ENCODE peak calls at places on chromosomes 4 and X, in nine cellular contexts. G is GM12891, I is GM23338, A is breast epithelium, B is vagina, K is GM12892, O is prostate gland, X is upper lobe of left lung, D is H1. R is an unnamed sample.

GRCh38 chr4:158809611-158810486 is 41.0 kb downstream of the FNIP2 start:
- DNase-seq in D (no peak), A (no peak), G (no peak), K (no peak), I (no peak), X (peak), B (no peak), O (peak), R (no peak)

GRCh38 chr4:162229670-162230069 is 65.9 kb upstream of the FSTL5 start:
- DNase-seq in O (no peak), X (no peak), D (no peak), A (no peak), G (no peak), B (no peak), K (no peak), I (no peak), R (no peak)

GRCh38 chr4:128848461-128848860 is 39.0 kb downstream of the JADE1 start:
- DNase-seq in O (no peak), B (no peak), K (no peak), D (no peak), I (no peak), G (no peak), A (no peak), X (no peak), R (no peak)

GRCh38 chrX:107324493-107325310 is 118.3 kb downstream of the DNAAF6 start:
- DNase-seq in A (no peak), G (peak), X (peak), K (no peak), B (no peak), D (peak), O (no peak), I (peak), R (no peak)

GRCh38 chrX:106957856-106958255 is 37.7 kb downstream of the CLDN2 start:
- DNase-seq in K (no peak), D (no peak), O (no peak), A (no peak), I (no peak), B (no peak), G (no peak), X (no peak), R (no peak)

GRCh38 chrX:47497274-47497673 is 14.3 kb upstream of the ZNF41 start:
- DNase-seq in I (no peak), G (no peak), O (no peak), D (no peak), A (no peak), K (no peak), X (no peak), B (no peak), R (no peak)

GRCh38 chrX:96474357-96475125 is 210.1 kb upstream of the DIAPH2 start:
- DNase-seq in I (no peak), G (no peak), O (no peak), X (no peak), B (no peak), A (no peak), K (no peak), D (no peak), R (no peak)

GRCh38 chrX:153800746-153801145 is 6.3 kb downstream of the SSR4 start:
- DNase-seq in D (no peak), K (no peak), X (no peak), B (no peak), G (no peak), I (no peak), O (no peak), A (no peak), R (no peak)

GRCh38 chr4:16505726-16506125 is 279.5 kb upstream of the TAPT1 start:
- DNase-seq in D (peak), G (no peak), X (no peak), I (peak), A (no peak), O (no peak), B (no peak), K (no peak), R (no peak)

GRCh38 chr4:95660719-95661118 is 111.9 kb upstream of the UNC5C start:
- DNase-seq in K (no peak), A (no peak), D (no peak), O (no peak), I (no peak), X (no peak), B (no peak), G (no peak), R (no peak)

DNA sequence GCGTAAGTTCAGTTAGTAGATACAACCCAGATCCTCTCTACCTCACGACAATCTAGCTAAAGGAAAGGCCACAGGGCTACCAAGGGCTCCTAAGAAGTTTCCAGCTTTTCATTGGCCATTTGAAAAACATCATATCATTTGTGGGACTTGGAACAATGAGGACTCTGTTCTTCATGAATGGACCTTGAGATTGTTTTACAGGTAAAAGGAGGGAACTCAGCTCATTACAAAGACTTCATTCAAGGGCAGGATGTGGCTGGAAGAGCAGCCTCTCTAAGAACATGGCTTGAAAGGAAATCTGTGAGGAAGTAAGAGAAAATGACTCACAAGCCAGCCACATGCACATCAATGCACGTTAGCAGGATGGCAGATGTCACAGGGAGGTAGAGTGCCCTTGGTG is 105.9 kb upstream of the SLC7A11 start:
- DNase-seq in O (no peak), D (no peak), K (no peak), X (no peak), I (no peak), B (no peak), G (no peak), A (no peak), R (no peak)
- TF ChIP-seq POLR2AphosphoS5 in O (no peak), D (no peak), K (no peak), X (no peak), I (no peak), B (no peak), G (no peak), A (no peak), R (no peak)

GRCh38 chrX:142686206-142686605 is 339.5 kb upstream of the SPANXN4 start:
- DNase-seq in K (no peak), B (no peak), D (no peak), O (no peak), X (no peak), A (no peak), I (no peak), G (no peak), R (no peak)
- TF ChIP-seq POLR2AphosphoS5 in K (no peak), B (no peak), D (no peak), O (no peak), X (no peak), A (no peak), I (no peak), G (no peak), R (no peak)

GRCh38 chrX:39144965-39145364 is 343.7 kb downstream of the MID1IP1 start:
- DNase-seq in A (no peak), K (no peak), O (no peak), I (no peak), X (no peak), G (no peak), B (no peak), D (no peak), R (no peak)
- TF ChIP-seq POLR2AphosphoS5 in A (no peak), K (no peak), O (no peak), I (no peak), X (no peak), G (no peak), B (no peak), D (no peak), R (no peak)

DNA sequence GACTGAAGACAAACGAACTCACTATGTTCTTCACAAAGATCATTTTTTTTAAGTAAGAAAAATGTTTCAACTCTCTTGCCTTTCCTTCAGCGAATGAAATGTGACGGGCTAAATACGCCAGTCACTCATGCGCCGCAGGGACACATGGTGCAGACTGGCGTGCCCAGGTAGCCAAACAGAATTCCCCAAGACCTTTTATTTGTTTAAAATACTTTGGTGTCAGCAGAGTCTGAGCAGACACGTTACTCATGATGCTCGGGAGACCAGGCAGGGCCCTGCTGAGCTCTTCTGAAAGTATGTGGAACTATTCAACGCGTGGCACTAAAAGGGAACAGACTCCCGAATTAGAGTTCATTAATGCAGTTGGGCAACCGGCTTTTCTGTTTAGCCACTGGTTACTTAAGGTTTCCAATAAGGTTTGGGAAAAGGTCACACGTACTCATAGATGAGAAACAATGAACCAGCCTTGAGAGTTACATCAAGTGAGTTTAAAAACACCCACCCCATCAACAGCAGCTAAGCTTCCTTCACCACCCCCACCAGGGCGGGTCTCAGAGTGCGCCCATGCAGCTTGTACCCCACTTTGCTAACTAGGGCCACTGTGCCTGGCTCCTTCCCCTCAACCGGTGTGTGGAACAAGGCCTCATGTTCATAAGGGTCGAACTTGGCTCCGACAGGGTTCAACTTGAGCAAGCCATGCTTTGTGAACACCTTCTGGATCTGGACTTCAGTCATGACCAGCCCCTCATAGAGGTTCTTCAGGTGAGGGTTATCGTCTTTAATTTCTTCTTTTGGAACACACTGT is 7.3 kb downstream of the GRPEL1 start:
- DNase-seq in X (no peak), B (no peak), I (no peak), O (no peak), D (no peak), G (no peak), A (no peak), K (no peak), R (no peak)
- TF ChIP-seq POLR2AphosphoS5 in X (no peak), B (no peak), I (no peak), O (no peak), D (no peak), G (no peak), A (no peak), K (no peak), R (no peak)